ENCODE peak calls at places on chromosome 13, in five cellular contexts. One of them, this sample, is unnamed.

GRCh38 chr13:65724261-65724660 is 1505.9 kb downstream of the PCDH9 start:
- DNase-seq in naive thymus-derived CD8-positive, alpha-beta T cell: no peak
- DNase-seq in activated T-helper 1 cell treated with anti-CD3 and anti-CD28 coated beads, Interleukin-2, amount 50 U/mL, for 16 hours: no peak
- DNase-seq in NAMALWA: no peak
- DNase-seq in stimulated activated CD4-positive, alpha-beta T cell treated with anti-CD3 and anti-CD28 coated beads, Interleukin-2, amount 100 ng/mL, for 48 hours: no peak
- DNase-seq in this sample: no peak

GRCh38 chr13:85508683-85509329 is 290.4 kb downstream of the SLITRK6 start:
- DNase-seq in naive thymus-derived CD8-positive, alpha-beta T cell: no peak
- DNase-seq in activated T-helper 1 cell treated with anti-CD3 and anti-CD28 coated beads, Interleukin-2, amount 50 U/mL, for 16 hours: no peak
- DNase-seq in NAMALWA: no peak
- DNase-seq in stimulated activated CD4-positive, alpha-beta T cell treated with anti-CD3 and anti-CD28 coated beads, Interleukin-2, amount 100 ng/mL, for 48 hours: no peak
- DNase-seq in this sample: no peak

GRCh38 chr13:71968025-71968424 is 101.0 kb upstream of the DACH1 start:
- DNase-seq in naive thymus-derived CD8-positive, alpha-beta T cell: no peak
- DNase-seq in activated T-helper 1 cell treated with anti-CD3 and anti-CD28 coated beads, Interleukin-2, amount 50 U/mL, for 16 hours: no peak
- DNase-seq in NAMALWA: no peak
- DNase-seq in stimulated activated CD4-positive, alpha-beta T cell treated with anti-CD3 and anti-CD28 coated beads, Interleukin-2, amount 100 ng/mL, for 48 hours: no peak
- DNase-seq in this sample: no peak

GRCh38 chr13:47114030-47114429 is 217.2 kb upstream of the HTR2A start:
- DNase-seq in naive thymus-derived CD8-positive, alpha-beta T cell: no peak
- DNase-seq in activated T-helper 1 cell treated with anti-CD3 and anti-CD28 coated beads, Interleukin-2, amount 50 U/mL, for 16 hours: no peak
- DNase-seq in NAMALWA: no peak
- DNase-seq in stimulated activated CD4-positive, alpha-beta T cell treated with anti-CD3 and anti-CD28 coated beads, Interleukin-2, amount 100 ng/mL, for 48 hours: no peak
- DNase-seq in this sample: no peak

GRCh38 chr13:107348931-107349330 is 781.0 kb upstream of the ARGLU1 start:
- DNase-seq in naive thymus-derived CD8-positive, alpha-beta T cell: no peak
- DNase-seq in activated T-helper 1 cell treated with anti-CD3 and anti-CD28 coated beads, Interleukin-2, amount 50 U/mL, for 16 hours: no peak
- DNase-seq in NAMALWA: no peak
- DNase-seq in stimulated activated CD4-positive, alpha-beta T cell treated with anti-CD3 and anti-CD28 coated beads, Interleukin-2, amount 100 ng/mL, for 48 hours: no peak
- DNase-seq in this sample: no peak

GRCh38 chr13:29301027-29301426 is 294.5 kb downstream of the SLC7A1 start:
- DNase-seq in naive thymus-derived CD8-positive, alpha-beta T cell: no peak
- DNase-seq in activated T-helper 1 cell treated with anti-CD3 and anti-CD28 coated beads, Interleukin-2, amount 50 U/mL, for 16 hours: no peak
- DNase-seq in NAMALWA: no peak
- DNase-seq in stimulated activated CD4-positive, alpha-beta T cell treated with anti-CD3 and anti-CD28 coated beads, Interleukin-2, amount 100 ng/mL, for 48 hours: no peak
- DNase-seq in this sample: no peak

GRCh38 chr13:107210216-107211010 is 642.5 kb upstream of the ARGLU1 start:
- DNase-seq in naive thymus-derived CD8-positive, alpha-beta T cell: no peak
- DNase-seq in activated T-helper 1 cell treated with anti-CD3 and anti-CD28 coated beads, Interleukin-2, amount 50 U/mL, for 16 hours: no peak
- DNase-seq in NAMALWA: no peak
- DNase-seq in stimulated activated CD4-positive, alpha-beta T cell treated with anti-CD3 and anti-CD28 coated beads, Interleukin-2, amount 100 ng/mL, for 48 hours: no peak
- DNase-seq in this sample: no peak

GRCh38 chr13:45799451-45799850 is 52.1 kb downstream of the SIAH3 start:
- DNase-seq in naive thymus-derived CD8-positive, alpha-beta T cell: no peak
- DNase-seq in activated T-helper 1 cell treated with anti-CD3 and anti-CD28 coated beads, Interleukin-2, amount 50 U/mL, for 16 hours: no peak
- DNase-seq in NAMALWA: no peak
- DNase-seq in stimulated activated CD4-positive, alpha-beta T cell treated with anti-CD3 and anti-CD28 coated beads, Interleukin-2, amount 100 ng/mL, for 48 hours: no peak
- DNase-seq in this sample: no peak

GRCh38 chr13:36344886-36345437 is 1.2 kb downstream of the SPART start:
- DNase-seq in naive thymus-derived CD8-positive, alpha-beta T cell: peak
- DNase-seq in activated T-helper 1 cell treated with anti-CD3 and anti-CD28 coated beads, Interleukin-2, amount 50 U/mL, for 16 hours: no peak
- DNase-seq in NAMALWA: no peak
- DNase-seq in stimulated activated CD4-positive, alpha-beta T cell treated with anti-CD3 and anti-CD28 coated beads, Interleukin-2, amount 100 ng/mL, for 48 hours: no peak
- DNase-seq in this sample: no peak

This sample was measured in Karpas-422.